ENCODE peak calls at places on chromosomes 4 and X, in four cellular contexts. G is SK-N-SH, O is hepatocyte, R is PC-3. Y is an unnamed sample.

GRCh38 chrX:143340190-143340589 is 177.1 kb downstream of the SPANXN3 start:
- DNase-seq in G (peak; percentile 2), O (no peak), R (no peak), Y (no peak)

GRCh38 chrX:23202316-23202715 is 132.3 kb upstream of the PTCHD1 start:
- DNase-seq in G (no peak), O (no peak), R (no peak), Y (no peak)

GRCh38 chr4:70632028-70632427 is 3.5 kb downstream of the ENAM start:
- DNase-seq in G (no peak), O (no peak), R (peak; percentile 95), Y (peak; percentile 6)

GRCh38 chr4:154439224-154439623 is 52.4 kb downstream of the DCHS2 start:
- DNase-seq in G (no peak), O (no peak), R (no peak), Y (no peak)

GRCh38 chr4:124641715-124642380 is 70.7 kb downstream of the ANKRD50 start:
- DNase-seq in G (no peak), O (no peak), R (peak; percentile 93), Y (peak; percentile 86)

GRCh38 chr4:74190919-74191397 is 33.0 kb downstream of the MTHFD2L start:
- DNase-seq in G (no peak), O (no peak), R (peak; percentile 42), Y (no peak)

GRCh38 chr4:23324291-23324690 is 565.6 kb downstream of the PPARGC1A start:
- DNase-seq in G (no peak), O (no peak), R (peak; percentile 74), Y (no peak)

GRCh38 chr4:140635606-140636005 is 66.8 kb upstream of the UCP1 start:
- DNase-seq in G (no peak), O (peak; percentile 68), R (peak; percentile 69), Y (peak; percentile 63)

GRCh38 chr4:124431663-124432192 is 280.8 kb downstream of the ANKRD50 start:
- DNase-seq in G (no peak), O (no peak), R (peak; percentile 17), Y (peak; percentile 46)

GRCh38 chrX:39813631-39814246 is 284.0 kb downstream of the BCOR start:
- DNase-seq in G (peak; percentile 71), O (peak; percentile 45), R (peak; percentile 48), Y (peak; percentile 74)

GRCh38 chrX:16348286-16348685 is 181.0 kb downstream of the MAGEB17 start:
- DNase-seq in G (no peak), O (no peak), R (no peak), Y (no peak)

GRCh38 chrX:1323315-1323714 is 13.3 kb upstream of the IL3RA start:
- DNase-seq in G (peak; percentile 38), O (peak; percentile 58), R (peak; percentile 64), Y (peak; percentile 34)

GRCh38 chrX:2705036-2705435 is 13.9 kb downstream of the CD99 start:
- DNase-seq in G (no peak), O (no peak), R (no peak), Y (peak; percentile 51)

GRCh38 chr4:993111-994029 is at the start of gene SLC26A1:
- DNase-seq in G (no peak), O (peak; percentile 85), R (peak; percentile 4), Y (no peak)

GRCh38 chrX:96703816-96704215 is 19.2 kb downstream of the DIAPH2 start:
- DNase-seq in G (no peak), O (no peak), R (no peak), Y (peak; percentile 2)

GRCh38 chr4:7462509-7462971 is 27.8 kb upstream of the PSAPL1 start:
- DNase-seq in G (peak; percentile 71), O (peak; percentile 80), R (peak; percentile 88), Y (peak; percentile 28)

GRCh38 chr4:99754756-99755155 is 61.9 kb upstream of the DAPP1 start:
- DNase-seq in G (no peak), O (no peak), R (no peak), Y (peak; percentile 22)
- H2AFZ ChIP-seq in G (no peak overlapping the region), O (no peak overlapping the region), R (no peak overlapping the region), Y (no peak overlapping the region)

DNA sequence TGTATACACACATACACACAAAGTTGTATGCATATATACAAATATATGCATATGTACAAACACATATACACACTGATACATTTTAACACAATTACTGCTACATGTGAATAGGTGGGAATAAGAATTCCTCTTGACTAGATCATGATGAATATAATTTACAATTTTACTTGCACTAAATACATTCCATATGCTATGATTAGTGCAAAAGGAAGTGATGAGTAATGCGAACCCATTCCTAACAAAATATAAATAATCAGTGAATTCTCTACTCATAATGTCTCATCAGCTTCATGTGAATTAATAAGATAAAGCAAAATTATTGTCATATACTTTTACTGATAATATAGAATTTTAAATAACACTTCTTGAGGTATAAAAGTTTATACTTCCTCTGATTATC is 1077.3 kb upstream of the PCDH10 start:
- DNase-seq in G (no peak), O (no peak), R (peak; percentile 39), Y (no peak)
- H3K4me2 ChIP-seq in G (no peak overlapping the region), O (no peak overlapping the region), R (no peak overlapping the region), Y (no peak overlapping the region)

DNA sequence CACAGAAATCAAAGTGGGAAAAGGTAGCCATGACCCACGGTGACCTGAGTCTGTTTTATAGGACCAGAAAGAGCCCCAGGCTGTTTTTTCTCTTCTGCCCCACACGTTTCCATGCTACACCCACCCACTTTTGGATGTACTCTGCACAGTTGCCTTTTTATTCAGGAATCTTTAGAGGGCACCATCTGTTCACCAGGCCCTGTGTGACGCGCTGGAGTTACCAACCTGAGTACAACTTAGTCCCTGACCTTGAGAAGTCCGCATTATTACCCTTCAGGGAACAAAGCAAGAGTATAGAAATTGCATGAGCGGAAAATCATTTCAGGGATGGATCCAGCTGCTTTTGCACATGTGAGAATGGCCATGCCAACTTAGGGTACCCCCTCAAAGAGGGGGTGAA is 207.8 kb upstream of the GATB start:
- DNase-seq in G (no peak), O (no peak), R (no peak), Y (no peak)
- H3K9me2 ChIP-seq in G (no peaks in the 10 kb centered on the region), O (no peaks in the 10 kb centered on the region), R (no peaks in the 10 kb centered on the region), Y (no peaks in the 10 kb centered on the region)

GRCh38 chr4:176238157-176238608 is 30.8 kb downstream of the ASB5 start:
- DNase-seq in G (no peak), O (peak; percentile 43), R (no peak), Y (peak; percentile 74)
- H2AFZ ChIP-seq in G (no peak overlapping the region), O (no peak overlapping the region), R (no peak overlapping the region), Y (peak overlapping the region; percentile 79)

DNA sequence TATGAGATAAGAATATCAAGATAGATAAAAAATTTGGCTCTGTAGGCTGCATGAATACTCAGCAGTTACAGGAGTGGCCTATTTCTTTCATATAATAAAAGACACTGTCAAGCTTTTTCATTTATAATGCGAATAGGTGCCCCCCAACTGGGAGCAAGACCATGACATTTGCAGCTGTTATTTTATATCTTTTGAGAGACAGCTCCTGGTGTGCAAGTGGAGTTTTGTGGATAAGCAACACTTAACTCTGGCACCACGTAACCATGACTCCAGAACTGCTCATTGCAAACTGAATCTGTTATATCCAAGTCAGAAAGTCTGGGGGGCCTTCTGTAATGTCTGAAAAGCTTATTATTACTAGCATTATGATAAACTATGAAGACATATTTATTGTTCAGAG is 1372.4 kb downstream of the C4orf33 start:
- DNase-seq in G (no peak), O (no peak), R (no peak), Y (no peak)
- H3K4me2 ChIP-seq in G (no peak overlapping the region), O (no peak overlapping the region), R (no peak overlapping the region), Y (no peak overlapping the region)

Y was measured in GM23248.